ENCODE peak calls at places on chromosomes 12 and 14, in nine cellular contexts. N, X, M, Q, Z, S, B, G and Y are unnamed samples.

GRCh38 chr12:18546399-18546798 is 191.4 kb downstream of the PLCZ1 start:
- DNase-seq in M (no peak), Z (no peak), N (peak), Q (no peak), B (peak), S (no peak), G (no peak), X (no peak), Y (no peak)

GRCh38 chr14:86774916-86775315 is 1218.1 kb downstream of the GALC start:
- DNase-seq in G (no peak), Z (no peak), N (no peak), B (no peak), M (no peak), X (no peak), S (no peak), Q (no peak), Y (no peak)

GRCh38 chr14:32865827-32866376 is 72.8 kb upstream of the NPAS3 start:
- DNase-seq in S (no peak), Q (no peak), M (no peak), B (no peak), G (no peak), Z (no peak), X (no peak), N (no peak), Y (no peak)

GRCh38 chr12:110135012-110135411 is 10.9 kb downstream of the IFT81 start:
- DNase-seq in G (no peak), Q (no peak), B (peak), X (no peak), S (no peak), M (no peak), Z (no peak), N (peak), Y (peak)

GRCh38 chr12:114694436-114695304 is 10.7 kb upstream of the TBX3 start:
- DNase-seq in Q (no peak), M (no peak), G (no peak), X (no peak), S (peak), Z (no peak), N (no peak), B (no peak), Y (no peak)

GRCh38 chr12:101775814-101776213 is 36.6 kb upstream of the SYCP3 start:
- DNase-seq in X (no peak), M (no peak), B (no peak), Q (no peak), Z (no peak), N (no peak), S (no peak), G (no peak), Y (no peak)

GRCh38 chr12:82666830-82667229 is 19.9 kb upstream of the TMTC2 start:
- DNase-seq in G (no peak), Z (no peak), X (no peak), Q (no peak), B (no peak), N (no peak), S (no peak), M (no peak), Y (no peak)

GRCh38 chr12:95674088-95674595 is 116.4 kb downstream of the NTN4 start:
- DNase-seq in G (no peak), N (no peak), M (no peak), B (no peak), S (no peak), Z (no peak), X (no peak), Q (no peak), Y (no peak)

GRCh38 chr12:58888131-58888783 is 32.0 kb downstream of the LRIG3 start:
- DNase-seq in X (no peak), M (peak), N (peak), G (no peak), Q (peak), Z (no peak), S (no peak), B (peak), Y (peak)

GRCh38 chr12:110370732-110371141 is 32.8 kb downstream of the ANAPC7 start:
- DNase-seq in X (no peak), B (no peak), Q (no peak), N (no peak), G (peak), Z (peak), S (no peak), M (no peak), Y (no peak)

GRCh38 chr12:70176290-70176689 is 66.9 kb upstream of the CNOT2 start:
- DNase-seq in B (no peak), G (no peak), X (no peak), S (no peak), Z (no peak), M (no peak), N (no peak), Q (no peak), Y (no peak)

GRCh38 chr12:46553911-46554310 is 181.3 kb upstream of the SLC38A2 start:
- DNase-seq in N (peak), S (no peak), Z (no peak), X (no peak), B (peak), G (no peak), Q (no peak), M (no peak), Y (no peak)

GRCh38 chr12:44869503-44869902 is 6.6 kb downstream of the NELL2 start:
- DNase-seq in Q (no peak), N (no peak), Z (no peak), B (no peak), S (no peak), M (no peak), G (no peak), X (no peak), Y (no peak)

GRCh38 chr14:104345316-104346111 is 207.1 kb downstream of the KIF26A start:
- DNase-seq in S (no peak), Z (no peak), Q (no peak), N (no peak), X (no peak), M (no peak), G (peak), B (no peak), Y (no peak)

GRCh38 chr12:89947437-89948265 is 239.0 kb upstream of the ATP2B1 start:
- DNase-seq in X (no peak), B (peak), M (peak), S (peak), N (peak), G (no peak), Z (no peak), Q (no peak), Y (peak)

GRCh38 chr14:104355101-104355691 is 216.8 kb downstream of the KIF26A start:
- DNase-seq in S (no peak), Q (peak), G (peak), X (no peak), N (no peak), M (no peak), B (no peak), Z (no peak), Y (no peak)

GRCh38 chr14:20803221-20803620 is 577 bp upstream of the RNASE1 start:
- DNase-seq in S (no peak), X (peak), M (no peak), N (no peak), G (no peak), Z (no peak), B (no peak), Q (no peak), Y (no peak)

GRCh38 chr12:116693259-116694227 is 44.3 kb downstream of the SPRING1 start:
- DNase-seq in S (peak), N (no peak), B (no peak), Q (no peak), M (no peak), G (peak), Z (no peak), X (no peak), Y (no peak)

GRCh38 chr14:27484633-27485032 is 886.8 kb upstream of the NOVA1 start:
- DNase-seq in M (no peak), G (no peak), Z (no peak), B (no peak), Q (no peak), N (no peak), X (no peak), S (no peak), Y (no peak)

GRCh38 chr12:49762468-49762847 is 21.1 kb downstream of the TMBIM6 start:
- DNase-seq in X (no peak), Z (no peak), M (no peak), N (no peak), B (no peak), S (peak), Q (no peak), G (peak), Y (no peak)

GRCh38 chr12:94770777-94771176 is 120.4 kb upstream of the TMCC3 start:
- DNase-seq in Q (no peak), S (no peak), M (no peak), B (no peak), Z (no peak), N (no peak), G (no peak), X (no peak), Y (no peak)

GRCh38 chr12:101325590-101325989 is 45.7 kb downstream of the UTP20 start:
- DNase-seq in B (no peak), S (no peak), X (no peak), Z (no peak), Q (no peak), M (no peak), G (no peak), N (no peak), Y (no peak)

GRCh38 chr14:59190372-59190771 is 1.9 kb downstream of the DAAM1 start:
- DNase-seq in G (no peak), N (no peak), S (peak), M (no peak), Z (no peak), Q (no peak), X (peak), B (no peak), Y (no peak)

GRCh38 chr14:56992332-56992820 is 182.1 kb upstream of the OTX2 start:
- DNase-seq in N (no peak), Q (no peak), Z (no peak), M (no peak), G (no peak), B (no peak), X (no peak), S (no peak), Y (no peak)

GRCh38 chr14:89549381-89550102 is 132.5 kb upstream of the FOXN3 start:
- DNase-seq in N (peak), S (peak), X (no peak), Q (no peak), M (no peak), G (no peak), B (no peak), Z (no peak), Y (no peak)

GRCh38 chr14:85529803-85530574 is at the start of gene FLRT2:
- DNase-seq in X (no peak), Q (peak), G (peak), N (peak), S (peak), Z (peak), M (no peak), B (peak), Y (no peak)

GRCh38 chr12:53770281-53770680 is 18.5 kb upstream of the CISTR start:
- DNase-seq in N (peak), Z (no peak), Q (no peak), B (peak), M (peak), S (no peak), G (no peak), X (no peak), Y (peak)

GRCh38 chr14:101845896-101846295 is 84.4 kb downstream of the PPP2R5C start:
- DNase-seq in G (no peak), X (no peak), S (no peak), N (no peak), M (no peak), Z (no peak), Q (no peak), B (no peak), Y (no peak)

GRCh38 chr12:131529196-131530040 is 181.5 kb upstream of the SFSWAP start:
- DNase-seq in G (no peak), B (no peak), M (no peak), Q (no peak), X (no peak), N (no peak), Z (peak), S (no peak), Y (no peak)

GRCh38 chr14:32435411-32435810 is 106.3 kb downstream of the AKAP6 start:
- DNase-seq in X (no peak), S (no peak), G (no peak), Z (no peak), Q (no peak), B (no peak), N (no peak), M (no peak), Y (no peak)

GRCh38 chr14:69152181-69152943 is 557 bp downstream of the DCAF5 start:
- DNase-seq in M (no peak), X (no peak), G (peak), B (peak), Z (peak), S (peak), N (peak), Q (no peak), Y (no peak)

GRCh38 chr14:69153848-69154208 is 909 bp upstream of the DCAF5 start:
- DNase-seq in N (peak), X (no peak), B (peak), G (no peak), S (peak), Z (peak), Q (peak), M (no peak), Y (no peak)

GRCh38 chr14:69152944-69153847 is at the start of gene DCAF5:
- DNase-seq in Q (peak), S (peak), N (peak), M (peak), G (peak), Z (peak), B (peak), X (peak), Y (peak)

GRCh38 chr14:69149461-69150244 is 3.3 kb downstream of the DCAF5 start:
- DNase-seq in X (no peak), B (peak), Z (no peak), G (no peak), M (no peak), Q (no peak), N (peak), S (no peak), Y (no peak)

GRCh38 chr14:69151458-69152180 is 1.3 kb downstream of the DCAF5 start:
- DNase-seq in G (peak), X (peak), N (peak), M (no peak), Q (peak), B (peak), Z (peak), S (peak), Y (no peak)
- TF ChIP-seq CTCF in G (no peak), X (peak), N (peak), M (peak), Q (peak), B (peak), Z (peak), S (peak), Y (peak)

GRCh38 chr14:54554401-54554800 is 12.5 kb upstream of the SAMD4A start:
- DNase-seq in G (no peak), B (no peak), S (no peak), M (no peak), N (no peak), X (no peak), Q (no peak), Z (no peak), Y (no peak)

GRCh38 chr14:54556535-54556934 is 10.4 kb upstream of the SAMD4A start:
- DNase-seq in M (no peak), B (no peak), X (no peak), G (no peak), S (peak), N (no peak), Z (no peak), Q (no peak), Y (no peak)

GRCh38 chr14:54550514-54550913 is 16.4 kb upstream of the SAMD4A start:
- DNase-seq in X (no peak), Z (no peak), M (no peak), Q (no peak), B (no peak), G (no peak), N (no peak), S (no peak), Y (no peak)

GRCh38 chr14:54549862-54550261 is 17.1 kb upstream of the SAMD4A start:
- DNase-seq in Z (no peak), G (no peak), M (no peak), S (peak), B (peak), X (no peak), N (peak), Q (no peak), Y (no peak)

GRCh38 chr14:54555651-54556050 is 11.3 kb upstream of the SAMD4A start:
- DNase-seq in S (no peak), X (no peak), Q (no peak), Z (no peak), B (no peak), G (no peak), N (no peak), M (no peak), Y (no peak)
- TF ChIP-seq CTCF in S (no peak), X (no peak), Q (no peak), Z (no peak), B (no peak), G (no peak), N (peak), M (peak), Y (peak)

DNA sequence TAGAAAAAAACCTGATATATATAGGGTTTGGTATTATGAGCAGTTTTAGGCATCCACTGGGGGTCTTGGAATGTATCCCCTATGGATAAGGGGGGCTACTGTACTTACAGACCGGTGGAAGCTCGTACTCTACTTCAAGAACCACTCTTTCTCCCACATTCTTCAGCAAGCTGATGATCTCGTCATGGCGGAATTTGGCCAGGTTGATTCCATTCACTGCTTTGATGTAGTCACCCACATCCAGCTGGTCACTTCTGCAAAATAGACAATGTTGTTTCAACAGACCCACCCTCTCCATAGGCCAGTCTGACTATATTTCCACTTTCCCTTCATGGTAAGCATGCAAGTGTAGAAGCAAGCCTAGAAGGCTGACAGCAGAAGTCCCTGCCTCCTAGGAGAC is 139.9 kb downstream of the GRIP1 start:
- DNase-seq in M (peak), G (no peak), S (peak), Q (no peak), Z (no peak), X (no peak), B (no peak), N (peak), Y (no peak)
- TF ChIP-seq CTCF in M (no peak), G (no peak), S (no peak), Q (no peak), Z (no peak), X (no peak), B (no peak), N (no peak), Y (no peak)

GRCh38 chr12:88111074-88111652 is 30.7 kb downstream of the CEP290 start:
- DNase-seq in X (no peak), Z (peak), S (peak), G (no peak), Q (no peak), B (peak), N (peak), M (peak), Y (peak)
- TF ChIP-seq CTCF in X (no peak), Z (peak), S (peak), G (no peak), Q (no peak), B (peak), N (peak), M (peak), Y (peak)

GRCh38 chr12:112389228-112389627 is 7.0 kb upstream of the HECTD4 start:
- DNase-seq in M (no peak), Z (no peak), Q (no peak), S (no peak), B (no peak), X (no peak), G (no peak), N (no peak), Y (no peak)
- TF ChIP-seq CTCF in M (no peak), Z (no peak), Q (no peak), S (no peak), B (no peak), X (no peak), G (no peak), N (no peak), Y (no peak)